ENCODE peak calls at places on chromosomes 4 and X, in nine cellular contexts. Y is NCI-H1092, D is amygdala, W is sciatic nerve, A is left colon, X is NCI-H2107, P is prostate gland, I is nephron progenitor cell, R is EH. H is an unnamed sample.

GRCh38 chr4:174084542-174084941 is 198.9 kb downstream of the FBXO8 start:
- DNase-seq in Y (no peak), P (no peak), I (no peak), W (no peak), A (no peak), X (no peak), R (peak), D (no peak), H (no peak)

GRCh38 chrX:140526138-140526537 is 21.3 kb upstream of the SOX3 start:
- DNase-seq in X (no peak), W (no peak), I (no peak), R (peak), D (no peak), P (no peak), Y (no peak), A (no peak), H (no peak)

GRCh38 chr4:100306018-100306417 is 115.8 kb upstream of the DDIT4L start:
- DNase-seq in P (no peak), Y (no peak), I (no peak), A (no peak), D (no peak), W (no peak), R (peak), X (no peak), H (no peak)

GRCh38 chr4:1342003-1342402 is 5.0 kb upstream of the UVSSA start:
- DNase-seq in X (no peak), I (no peak), W (no peak), A (no peak), D (no peak), P (no peak), R (peak), Y (no peak), H (no peak)

GRCh38 chr4:89212666-89213381 is 94.8 kb downstream of the GPRIN3 start:
- DNase-seq in Y (no peak), X (no peak), I (no peak), P (no peak), A (no peak), W (no peak), D (no peak), R (no peak), H (no peak)

GRCh38 chrX:74133156-74133796 is 170.7 kb upstream of the ZCCHC13 start:
- DNase-seq in W (no peak), P (peak), I (peak), A (no peak), D (no peak), R (peak), X (peak), Y (peak), H (no peak)

GRCh38 chr4:52914051-52914605 is 52.0 kb downstream of the RASL11B start:
- DNase-seq in X (no peak), A (no peak), D (no peak), I (no peak), W (no peak), Y (no peak), R (peak), P (no peak), H (no peak)

GRCh38 chrX:52363247-52363883 is 5.5 kb upstream of the XAGE2 start:
- DNase-seq in P (no peak), R (no peak), W (no peak), D (no peak), I (no peak), Y (no peak), X (no peak), A (no peak), H (no peak)

GRCh38 chr4:101651778-101652177 is 138.8 kb upstream of the BANK1 start:
- DNase-seq in D (no peak), R (no peak), X (no peak), W (no peak), P (no peak), Y (no peak), A (no peak), I (no peak), H (no peak)

GRCh38 chr4:163666335-163666888 is 171.9 kb downstream of the TMA16 start:
- DNase-seq in X (no peak), D (no peak), A (no peak), I (no peak), R (no peak), Y (no peak), P (no peak), W (no peak), H (no peak)